ENCODE peak calls at places on chromosomes 16 and 17, in six cellular contexts. C, U, P, I, K and O are unnamed samples. For H3K4me1, the result is how much of the 10 kb centered on the place peaks cover.

GRCh38 chr16:58418601-58419000 is 26.3 kb downstream of the GINS3 start:
- DNase-seq in I (peak), U (no peak), P (no peak), C (no peak), K (no peak), O (peak)

GRCh38 chr17:83154311-83155127 is 75.1 kb downstream of the METRNL start:
- DNase-seq in U (no peak), I (no peak), P (no peak), K (no peak), C (peak), O (peak)

GRCh38 chr17:67055811-67056745 is 11.7 kb downstream of the CACNG1 start:
- DNase-seq in C (no peak), K (no peak), I (no peak), P (no peak), U (no peak), O (no peak)

GRCh38 chr17:82297804-82298537 is 19.4 kb downstream of the CD7 start:
- DNase-seq in C (peak), I (peak), U (peak), P (peak), K (peak), O (peak)

GRCh38 chr17:82977586-82977985 is 101.8 kb upstream of the METRNL start:
- DNase-seq in C (peak), U (no peak), K (no peak), I (no peak), P (no peak), O (no peak)

GRCh38 chr16:53726625-53727024 is 22.7 kb downstream of the FTO start:
- DNase-seq in U (no peak), K (peak), I (no peak), P (no peak), C (no peak), O (no peak)

GRCh38 chr17:41586863-41587495 is at the start of gene KRT14:
- DNase-seq in P (no peak), K (no peak), U (no peak), I (no peak), C (no peak), O (no peak)

GRCh38 chr16:64773184-64773583 is 348.7 kb downstream of the CDH11 start:
- DNase-seq in I (no peak), K (no peak), U (no peak), C (no peak), P (no peak), O (no peak)

GRCh38 chr16:4416200-4417032 is at the start of gene CORO7:
- DNase-seq in I (peak), U (peak), K (peak), P (peak), C (peak), O (peak)

GRCh38 chr17:80726558-80727408 is 182.1 kb downstream of the RPTOR start:
- DNase-seq in I (no peak), U (no peak), K (no peak), C (no peak), P (no peak), O (no peak)

GRCh38 chr17:58322581-58323419 is 5.8 kb downstream of the TSPOAP1 start:
- DNase-seq in C (peak), K (no peak), U (no peak), P (no peak), I (no peak), O (no peak)

GRCh38 chr17:45299311-45299710 is 17.5 kb downstream of the MAP3K14 start:
- DNase-seq in K (no peak), C (no peak), I (no peak), U (no peak), P (peak), O (no peak)

GRCh38 chr17:45302649-45303173 is 14.1 kb downstream of the MAP3K14 start:
- DNase-seq in P (peak), K (no peak), I (no peak), C (no peak), U (no peak), O (peak)

GRCh38 chr17:45300060-45300751 is 16.6 kb downstream of the MAP3K14 start:
- DNase-seq in I (no peak), K (no peak), C (no peak), P (no peak), U (no peak), O (no peak)

GRCh38 chr17:45298546-45299285 is 18.1 kb downstream of the MAP3K14 start:
- DNase-seq in P (no peak), C (no peak), K (no peak), U (no peak), I (no peak), O (no peak)

DNA sequence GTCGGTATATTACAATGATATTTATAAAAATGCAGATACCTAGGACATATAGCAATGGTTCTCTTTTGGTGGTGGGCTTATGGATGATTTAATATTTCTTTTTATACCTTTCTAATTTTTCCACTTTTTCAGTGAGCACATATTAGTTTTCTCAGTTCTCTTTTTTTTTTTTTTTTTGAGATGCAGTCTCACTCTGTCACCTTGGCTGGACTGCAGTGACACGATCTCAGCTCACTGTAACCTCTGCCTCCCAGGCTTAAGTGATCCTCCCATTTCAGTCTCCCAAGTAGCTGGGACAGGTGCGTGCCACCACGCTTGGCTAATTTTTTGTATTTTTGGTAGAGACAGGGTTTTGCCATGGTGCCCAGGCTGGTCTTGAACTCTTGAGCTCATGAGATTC is 15.1 kb downstream of the MAP3K14 start:
- DNase-seq in C (no peak), U (no peak), K (no peak), I (no peak), P (no peak), O (no peak)
- H3K4me1 ChIP-seq in C (half or more), U (half or more), K (half or more), I (under half), P (under half), O (under half)

GRCh38 chr16:88429387-88430184 is 23.5 kb upstream of the ZFPM1 start:
- DNase-seq in P (no peak), C (no peak), I (no peak), U (no peak), K (no peak), O (no peak)
- H3K4me3 ChIP-seq in P (no peak), C (peak), I (peak), U (peak), K (no peak), O (peak)

DNA sequence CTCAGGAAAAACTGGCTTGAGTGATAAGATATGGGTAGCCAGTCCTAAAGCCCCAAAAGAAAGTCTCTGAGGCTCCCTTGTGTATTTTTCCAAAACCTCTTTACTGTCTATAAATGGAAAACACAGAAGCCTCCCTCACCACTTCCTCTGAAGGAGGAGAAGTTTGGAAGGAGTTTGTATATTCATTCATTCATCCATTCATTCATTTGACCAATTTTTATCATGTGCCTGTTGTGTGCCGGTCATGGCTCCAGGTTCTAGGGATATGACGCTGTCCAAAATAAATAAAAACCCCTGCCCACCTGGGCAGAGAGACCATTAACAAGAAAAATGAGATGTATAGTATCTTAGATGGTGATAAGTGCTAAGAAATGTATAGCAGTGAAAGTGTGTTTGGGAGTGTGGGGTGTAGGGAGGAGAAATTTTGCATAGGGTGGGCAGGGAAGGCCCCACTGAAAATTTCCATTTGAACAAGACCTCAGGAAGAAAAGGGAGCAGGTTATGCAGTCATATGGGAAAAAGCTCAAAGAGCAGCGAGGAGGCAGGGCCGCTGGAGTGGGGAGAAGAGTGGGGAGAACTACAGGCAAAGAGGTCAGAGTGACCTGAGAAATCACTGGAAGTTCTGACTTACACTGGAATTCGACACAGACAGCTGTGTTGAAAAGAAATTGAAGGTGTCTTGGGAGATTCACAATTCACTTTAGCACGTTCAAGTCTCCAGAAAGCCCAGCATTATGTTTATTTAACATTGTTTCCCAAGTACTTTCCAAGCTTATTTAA is 6.1 kb upstream of the WIPI1 start:
- DNase-seq in C (no peak), I (no peak), K (no peak), U (no peak), P (no peak), O (no peak)
- TF ChIP-seq CTCF in C (peak), I (no peak), K (no peak), U (no peak), P (no peak), O (no peak)

GRCh38 chr17:48571024-48571818 is 6.9 kb downstream of the HOXB4 start:
- DNase-seq in K (no peak), P (peak), C (no peak), I (no peak), U (no peak), O (no peak)
- H3K4me1 ChIP-seq in K (under half), P (under half), C (under half), I (under half), U (under half), O (under half)

DNA sequence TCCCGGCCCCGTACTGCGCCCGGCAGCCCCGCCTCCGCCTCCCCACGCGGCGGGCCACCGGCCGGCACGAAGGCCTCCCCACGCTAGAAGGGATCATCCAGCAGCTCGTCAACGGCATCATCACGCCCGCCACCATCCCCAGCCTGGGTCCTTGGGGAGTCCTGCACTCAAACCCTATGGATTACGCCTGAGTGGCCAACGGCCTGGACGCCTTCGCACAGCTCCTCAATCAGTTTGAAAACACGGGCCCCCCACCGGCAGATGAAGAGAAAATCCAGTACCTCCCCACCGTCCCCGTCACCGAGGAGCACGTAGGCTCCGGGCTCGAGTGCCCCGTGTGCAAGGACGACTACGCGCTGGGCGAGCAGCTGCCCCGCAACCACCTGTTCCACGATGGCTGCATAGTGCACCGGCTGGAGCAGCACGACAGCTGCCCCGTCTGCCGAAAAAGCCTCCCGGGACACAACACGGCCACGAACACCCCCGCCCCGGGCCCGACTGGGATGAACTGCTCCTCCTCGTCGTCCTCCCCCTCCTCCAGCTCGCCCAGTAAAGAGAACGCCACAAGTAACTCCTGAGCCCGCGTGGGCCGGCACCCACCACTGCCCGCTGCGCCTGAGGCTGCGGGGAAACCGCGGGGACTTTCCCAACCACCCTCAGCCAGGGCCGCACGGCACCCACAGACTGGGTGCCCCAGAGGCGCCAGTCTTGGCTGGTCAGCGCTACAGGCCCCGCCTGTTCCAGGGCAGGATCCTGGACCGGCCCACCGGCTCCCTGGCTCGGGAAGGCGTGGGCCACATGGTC is 39.0 kb upstream of the AKAP1 start:
- DNase-seq in P (no peak), K (no peak), U (peak), C (peak), I (no peak), O (peak)
- H3K4me3 ChIP-seq in P (no peak), K (no peak), U (peak), C (peak), I (no peak), O (peak)

GRCh38 chr17:27602721-27603445 is 28.1 kb upstream of the LGALS9 start:
- DNase-seq in U (peak), P (peak), C (peak), I (peak), K (peak), O (peak)

GRCh38 chr17:27603870-27604794 is 26.9 kb upstream of the LGALS9 start:
- DNase-seq in I (no peak), C (no peak), K (no peak), U (no peak), P (no peak), O (no peak)

GRCh38 chr17:27601975-27602302 is 29.0 kb upstream of the LGALS9 start:
- DNase-seq in I (no peak), C (no peak), K (no peak), P (no peak), U (no peak), O (no peak)

GRCh38 chr17:27605409-27605808 is 25.6 kb upstream of the LGALS9 start:
- DNase-seq in I (no peak), P (no peak), C (no peak), U (no peak), K (no peak), O (no peak)

GRCh38 chr17:27603446-27603820 is 27.6 kb upstream of the LGALS9 start:
- DNase-seq in P (no peak), I (no peak), K (no peak), U (no peak), C (no peak), O (no peak)
- TF ChIP-seq CTCF in P (no peak), I (no peak), K (no peak), U (no peak), C (no peak), O (no peak)

DNA sequence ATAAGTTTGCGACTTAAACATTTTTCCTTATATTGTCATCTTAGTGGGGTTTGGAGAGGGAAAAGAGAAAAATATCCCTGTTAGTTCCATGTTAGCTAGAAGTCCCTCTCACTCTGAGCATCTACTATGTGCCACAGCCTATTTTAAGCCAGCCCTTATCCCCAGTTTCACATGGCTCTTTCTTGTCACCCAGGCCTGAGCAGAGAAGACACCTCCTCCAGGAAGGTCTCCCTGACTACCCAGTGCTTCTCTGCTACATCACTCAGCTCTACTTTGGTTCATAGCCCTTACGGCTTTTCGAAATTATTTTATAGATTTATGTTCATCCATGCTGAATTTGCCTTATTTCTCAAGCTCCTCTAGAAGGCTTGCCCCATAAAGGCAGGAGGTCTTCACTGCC is 7.2 kb upstream of the MAP2K3 start:
- DNase-seq in C (no peak), K (no peak), I (no peak), U (no peak), P (no peak), O (no peak)
- H3K4me1 ChIP-seq in C (half or more), K (under half), I (under half), U (under half), P (under half), O (under half)

GRCh38 chr17:45228121-45228941 is 6.6 kb downstream of the FMNL1 start:
- DNase-seq in I (no peak), K (peak), U (no peak), P (no peak), C (peak), O (no peak)
- H3K4me3 ChIP-seq in I (no peak), K (no peak), U (peak), P (no peak), C (no peak), O (no peak)

GRCh38 chr17:1561420-1562177 is 993 bp downstream of the PITPNA start:
- DNase-seq in K (no peak), C (peak), I (no peak), U (peak), P (peak), O (no peak)
- TF ChIP-seq CTCF in K (peak), C (no peak), I (no peak), U (peak), P (peak), O (no peak)